ENCODE peak calls at places on chromosomes 7 and 10, in nine cellular contexts. P is lower leg skin, B is heart right ventricle, M is tibial nerve, Y is psoas muscle, W is foreskin fibroblast, F is HL-60, G is fibroblast of the aortic adventitia, Z is A549. S is an unnamed sample.

GRCh38 chr10:87659571-87660483 is at the start of gene PAPSS2:
- DNase-seq in Y (peak; percentile 70), F (no peak), B (peak; percentile 66), M (peak; percentile 38), P (peak; percentile 31), Z (peak; percentile 75), G (peak; percentile 72), W (peak; percentile 82), S (no peak)

GRCh38 chr10:107914450-107915276 is 750.2 kb upstream of the SORCS1 start:
- DNase-seq in Y (peak; percentile 42), G (no peak), Z (peak; percentile 0), P (no peak), M (no peak), F (no peak), B (no peak), W (peak; percentile 60), S (no peak)

GRCh38 chr10:122363722-122364463 is 10.6 kb upstream of the PLEKHA1 start:
- DNase-seq in M (no peak), W (peak; percentile 68), Z (no peak), F (no peak), P (no peak), B (no peak), Y (no peak), G (peak; percentile 40), S (no peak)

GRCh38 chr10:111392910-111393309 is 316.1 kb downstream of the ADRA2A start:
- DNase-seq in P (no peak), W (no peak), B (no peak), M (no peak), G (no peak), F (no peak), Z (no peak), Y (no peak), S (no peak)

GRCh38 chr7:17392846-17393245 is 94.4 kb downstream of the AHR start:
- DNase-seq in F (no peak), Z (no peak), B (no peak), G (peak; percentile 97), W (peak; percentile 77), Y (no peak), M (no peak), P (no peak), S (no peak)

GRCh38 chr10:114821293-114821914 is at the start of gene FHIP2A:
- DNase-seq in Z (peak; percentile 75), B (peak; percentile 78), Y (peak; percentile 90), P (peak; percentile 53), M (peak; percentile 69), F (peak; percentile 23), W (peak; percentile 93), G (peak; percentile 66), S (peak; percentile 88)

GRCh38 chr10:70715853-70716795 is 43.8 kb downstream of the ADAMTS14 start:
- DNase-seq in G (peak; percentile 46), M (no peak), Y (no peak), P (no peak), Z (peak; percentile 19), W (peak; percentile 91), F (peak; percentile 76), B (peak; percentile 32), S (no peak)

GRCh38 chr7:139682136-139683013 is 95.4 kb downstream of the HIPK2 start:
- DNase-seq in Z (peak; percentile 36), M (no peak), B (no peak), F (no peak), Y (no peak), G (peak; percentile 68), W (peak; percentile 84), P (no peak), S (no peak)

GRCh38 chr7:72243329-72243728 is 168.8 kb downstream of the CALN1 start:
- DNase-seq in W (no peak), M (no peak), F (no peak), B (no peak), Z (no peak), G (no peak), Y (no peak), P (no peak), S (no peak)

GRCh38 chr7:89064831-89065230 is 269.3 kb upstream of the TEX47 start:
- DNase-seq in M (no peak), P (no peak), Z (no peak), W (no peak), G (no peak), Y (no peak), B (no peak), F (no peak), S (no peak)

GRCh38 chr7:1290262-1291039 is 57.8 kb downstream of the UNCX start:
- DNase-seq in W (peak; percentile 68), P (no peak), F (no peak), M (no peak), Z (peak; percentile 22), B (no peak), Y (peak; percentile 54), G (peak; percentile 48), S (peak; percentile 74)

DNA sequence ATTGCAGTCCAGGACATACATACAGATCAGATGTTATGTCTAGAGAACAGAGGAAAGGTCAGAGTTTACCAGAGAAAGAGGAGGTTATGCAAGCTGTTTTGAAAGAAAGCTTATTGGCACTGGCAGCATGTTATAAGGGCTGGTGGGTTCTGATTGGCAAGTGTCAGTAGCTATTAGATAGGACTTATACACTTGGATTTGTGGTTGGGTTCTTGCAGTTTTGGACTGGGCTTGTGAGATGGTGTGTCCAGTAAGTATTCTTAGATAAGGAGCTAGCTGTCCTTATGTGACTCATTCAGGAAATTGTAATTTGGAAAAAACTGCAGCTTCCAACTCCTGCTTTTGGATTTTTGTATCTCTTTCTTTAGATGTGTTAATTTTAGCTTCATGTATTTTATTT is 130.7 kb upstream of the NAMPT start:
- DNase-seq in P (no peak), Y (no peak), W (no peak), Z (no peak), B (no peak), M (no peak), G (peak; percentile 22), F (no peak), S (no peak)
- TF ChIP-seq CTCF in P (no peak), Y (no peak), W (no peak), Z (no peak), B (no peak), M (no peak), G (no peak), F (no peak), S (no peak)

GRCh38 chr7:4765776-4766490 is 9.5 kb upstream of the AP5Z1 start:
- DNase-seq in P (no peak), G (no peak), F (no peak), B (no peak), M (no peak), W (no peak), Y (no peak), Z (no peak), S (no peak)
- TF ChIP-seq CTCF in P (no peak), G (peak; percentile 37), F (no peak), B (peak; percentile 21), M (peak; percentile 13), W (peak; percentile 21), Y (peak; percentile 13), Z (peak; percentile 46), S (no peak)

GRCh38 chr7:51000956-51001355 is 218.3 kb upstream of the GRB10 start:
- DNase-seq in B (no peak), W (no peak), P (no peak), Y (no peak), M (no peak), Z (peak; percentile 24), G (no peak), F (no peak), S (no peak)
- TF ChIP-seq CTCF in B (no peak), W (no peak), P (no peak), Y (no peak), M (no peak), Z (no peak), G (no peak), F (no peak), S (no peak)

GRCh38 chr10:22016046-22016705 is 12.6 kb upstream of the DNAJC1 start:
- DNase-seq in F (no peak), Z (no peak), Y (no peak), M (no peak), P (no peak), B (no peak), W (no peak), G (peak; percentile 14), S (no peak)

GRCh38 chr10:22005763-22006162 is 2.2 kb upstream of the DNAJC1 start:
- DNase-seq in B (no peak), M (no peak), Z (no peak), F (no peak), W (no peak), Y (no peak), P (no peak), G (no peak), S (no peak)

GRCh38 chr10:22006379-22006884 is 2.9 kb upstream of the DNAJC1 start:
- DNase-seq in Z (no peak), P (no peak), B (no peak), W (no peak), M (no peak), Y (no peak), F (no peak), G (no peak), S (no peak)

GRCh38 chr10:22010973-22011408 is 7.5 kb upstream of the DNAJC1 start:
- DNase-seq in F (no peak), M (no peak), W (peak; percentile 17), B (no peak), G (peak; percentile 59), Y (no peak), P (no peak), Z (peak; percentile 19), S (no peak)
- TF ChIP-seq CTCF in F (no peak), M (peak; percentile 41), W (no peak), B (peak; percentile 60), G (peak; percentile 25), Y (peak; percentile 53), P (no peak), Z (peak; percentile 61), S (peak; percentile 80)

GRCh38 chr7:50556247-50556976 is 8.8 kb downstream of the DDC start:
- DNase-seq in B (no peak), P (no peak), Y (no peak), M (no peak), G (peak; percentile 13), Z (no peak), W (peak; percentile 50), F (no peak), S (no peak)

GRCh38 chr7:50554923-50555322 is 10.3 kb downstream of the DDC start:
- DNase-seq in Z (no peak), W (no peak), P (no peak), G (no peak), F (no peak), M (no peak), B (no peak), Y (no peak), S (no peak)

GRCh38 chr7:50554431-50554830 is 10.8 kb downstream of the DDC start:
- DNase-seq in F (no peak), G (no peak), B (no peak), Y (no peak), Z (no peak), P (no peak), M (no peak), W (no peak), S (no peak)

GRCh38 chr7:50557114-50557513 is 8.1 kb downstream of the DDC start:
- DNase-seq in G (no peak), B (no peak), F (no peak), P (no peak), M (no peak), W (no peak), Z (no peak), Y (no peak), S (no peak)

DNA sequence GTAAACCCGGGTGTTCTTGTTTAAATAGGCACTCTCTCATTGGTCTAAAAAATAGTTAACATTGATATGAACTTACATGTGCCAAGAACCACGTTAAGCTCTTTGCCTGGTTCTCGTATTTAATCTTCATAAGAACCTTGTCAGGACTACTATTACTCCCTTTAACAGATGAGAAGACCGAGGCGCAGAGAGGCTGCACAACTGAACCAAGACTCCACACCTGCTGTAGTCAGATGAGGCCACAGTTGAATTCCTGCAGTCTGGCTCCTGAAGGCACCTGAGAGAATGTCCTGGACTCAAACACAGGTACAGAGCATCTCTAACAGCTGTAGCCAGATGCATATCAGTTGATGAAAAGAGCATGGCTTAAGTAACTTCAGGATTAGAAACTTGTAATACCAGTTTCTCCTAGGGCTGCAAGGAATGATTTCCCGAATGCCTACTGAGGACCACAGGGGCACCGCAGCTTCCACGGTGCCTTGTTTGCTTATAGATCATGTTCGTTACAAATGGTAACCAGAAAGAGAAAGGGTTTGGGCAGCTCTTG is 9.5 kb downstream of the DDC start:
- DNase-seq in B (no peak), G (no peak), W (no peak), Y (no peak), M (no peak), P (no peak), Z (no peak), F (no peak), S (no peak)
- TF ChIP-seq CTCF in B (no peak), G (no peak), W (no peak), Y (no peak), M (no peak), P (no peak), Z (no peak), F (no peak), S (no peak)